ENCODE peak calls at places on chromosomes 7 and 10, in ten cellular contexts. One of them, this sample, is unnamed.

GRCh38 chr10:99917963-99918825 is 91.6 kb downstream of the DNMBP start:
- DNase-seq in GM12891: no peak
- DNase-seq in ovary: peak
- DNase-seq in H54: no peak
- DNase-seq in esophagus muscularis mucosa: no peak
- DNase-seq in sigmoid colon: peak
- DNase-seq in prostate gland: peak
- DNase-seq in A549: peak
- DNase-seq in gastrocnemius medialis: no peak
- DNase-seq in lower leg skin: peak
- DNase-seq in this sample: no peak

GRCh38 chr7:80830584-80831319 is 88.1 kb downstream of the SEMA3C start:
- DNase-seq in GM12891: no peak
- DNase-seq in ovary: no peak
- DNase-seq in H54: no peak
- DNase-seq in esophagus muscularis mucosa: no peak
- DNase-seq in sigmoid colon: no peak
- DNase-seq in prostate gland: no peak
- DNase-seq in A549: peak
- DNase-seq in gastrocnemius medialis: no peak
- DNase-seq in lower leg skin: no peak
- DNase-seq in this sample: no peak

GRCh38 chr7:2527505-2528464 is 8.2 kb downstream of the LFNG start:
- DNase-seq in GM12891: no peak
- DNase-seq in ovary: no peak
- DNase-seq in H54: peak
- DNase-seq in esophagus muscularis mucosa: no peak
- DNase-seq in sigmoid colon: no peak
- DNase-seq in prostate gland: peak
- DNase-seq in A549: peak
- DNase-seq in gastrocnemius medialis: no peak
- DNase-seq in lower leg skin: peak
- DNase-seq in this sample: peak

GRCh38 chr7:132328047-132328620 is 248.1 kb downstream of the PLXNA4 start:
- DNase-seq in GM12891: no peak
- DNase-seq in ovary: no peak
- DNase-seq in H54: no peak
- DNase-seq in esophagus muscularis mucosa: no peak
- DNase-seq in sigmoid colon: no peak
- DNase-seq in prostate gland: no peak
- DNase-seq in A549: no peak
- DNase-seq in gastrocnemius medialis: no peak
- DNase-seq in lower leg skin: no peak
- DNase-seq in this sample: no peak

GRCh38 chr10:109432281-109432680 is 491.0 kb downstream of the XPNPEP1 start:
- DNase-seq in GM12891: no peak
- DNase-seq in ovary: no peak
- DNase-seq in H54: no peak
- DNase-seq in esophagus muscularis mucosa: no peak
- DNase-seq in sigmoid colon: no peak
- DNase-seq in prostate gland: no peak
- DNase-seq in A549: no peak
- DNase-seq in gastrocnemius medialis: no peak
- DNase-seq in lower leg skin: no peak
- DNase-seq in this sample: no peak

GRCh38 chr7:5422324-5423271 is 1.0 kb downstream of the TNRC18 start:
- DNase-seq in GM12891: no peak
- DNase-seq in ovary: peak
- DNase-seq in H54: no peak
- DNase-seq in esophagus muscularis mucosa: no peak
- DNase-seq in sigmoid colon: no peak
- DNase-seq in prostate gland: peak
- DNase-seq in A549: no peak
- DNase-seq in gastrocnemius medialis: no peak
- DNase-seq in lower leg skin: no peak
- DNase-seq in this sample: peak

GRCh38 chr7:18960735-18961134 is 156.7 kb downstream of the TWIST1 start:
- DNase-seq in GM12891: no peak
- DNase-seq in ovary: no peak
- DNase-seq in H54: no peak
- DNase-seq in esophagus muscularis mucosa: no peak
- DNase-seq in sigmoid colon: no peak
- DNase-seq in prostate gland: no peak
- DNase-seq in A549: no peak
- DNase-seq in gastrocnemius medialis: no peak
- DNase-seq in lower leg skin: no peak
- DNase-seq in this sample: no peak

GRCh38 chr10:13973742-13974141 is 357.0 kb downstream of the FRMD4A start:
- DNase-seq in GM12891: no peak
- DNase-seq in ovary: no peak
- DNase-seq in H54: no peak
- DNase-seq in esophagus muscularis mucosa: no peak
- DNase-seq in sigmoid colon: no peak
- DNase-seq in prostate gland: no peak
- DNase-seq in A549: no peak
- DNase-seq in gastrocnemius medialis: no peak
- DNase-seq in lower leg skin: no peak
- DNase-seq in this sample: no peak

GRCh38 chr7:23294549-23295400 is 4.4 kb upstream of the MALSU1 start:
- DNase-seq in GM12891: no peak
- DNase-seq in ovary: no peak
- DNase-seq in H54: no peak
- DNase-seq in esophagus muscularis mucosa: no peak
- DNase-seq in sigmoid colon: no peak
- DNase-seq in prostate gland: no peak
- DNase-seq in A549: no peak
- DNase-seq in gastrocnemius medialis: no peak
- DNase-seq in lower leg skin: no peak
- DNase-seq in this sample: no peak

GRCh38 chr7:1940863-1941262 is 270.8 kb downstream of the ELFN1 start:
- DNase-seq in GM12891: no peak
- DNase-seq in ovary: no peak
- DNase-seq in H54: no peak
- DNase-seq in esophagus muscularis mucosa: no peak
- DNase-seq in sigmoid colon: no peak
- DNase-seq in prostate gland: no peak
- DNase-seq in A549: no peak
- DNase-seq in gastrocnemius medialis: no peak
- DNase-seq in lower leg skin: no peak
- DNase-seq in this sample: no peak

DNA sequence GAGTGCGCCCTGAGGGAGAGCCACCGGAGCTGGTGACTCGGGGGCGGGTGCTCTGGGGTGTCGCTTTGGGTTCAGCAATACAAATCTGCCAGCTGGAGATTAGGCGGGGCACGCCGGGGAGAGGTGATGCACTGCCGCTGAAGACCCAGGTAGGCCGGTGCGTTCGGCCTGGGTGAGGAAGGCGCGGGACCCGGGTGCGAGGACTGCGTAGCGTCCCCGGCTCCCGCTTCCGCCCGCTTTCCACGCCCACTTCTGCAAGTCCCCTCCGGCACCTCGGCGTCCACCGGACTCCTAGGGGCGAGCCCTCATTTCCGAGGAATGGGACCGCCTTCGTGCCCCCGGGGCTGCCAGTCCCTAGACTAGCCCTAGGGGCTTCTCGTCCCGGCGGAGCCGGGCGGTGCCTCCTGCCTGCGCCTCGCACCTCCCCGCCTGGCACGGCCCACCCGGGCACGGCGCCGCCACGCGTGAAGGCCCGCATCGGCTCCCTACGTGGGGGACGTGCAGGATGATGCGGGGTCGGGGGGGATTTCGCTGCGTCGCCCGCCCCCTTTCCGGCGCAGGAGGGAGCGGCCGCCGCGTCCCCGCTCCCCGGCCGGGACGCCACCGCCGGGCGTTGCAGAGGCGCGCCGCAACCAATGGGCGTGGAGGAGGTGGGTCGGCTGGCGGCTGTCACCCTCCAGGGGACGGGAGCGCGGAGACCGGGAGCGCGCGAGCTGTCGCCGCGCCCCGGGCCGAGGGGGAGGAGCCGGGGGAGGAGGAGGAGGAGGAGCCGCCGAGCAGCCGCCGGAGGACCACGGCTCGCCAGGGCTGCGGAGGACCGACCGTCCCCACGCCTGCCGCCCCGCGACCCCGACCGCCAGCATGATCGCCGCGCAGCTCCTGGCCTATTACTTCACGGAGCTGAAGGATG is 40.0 kb downstream of the HK1 start:
- DNase-seq in GM12891: peak
- DNase-seq in ovary: peak
- DNase-seq in H54: peak
- DNase-seq in esophagus muscularis mucosa: peak
- DNase-seq in sigmoid colon: peak
- DNase-seq in prostate gland: peak
- DNase-seq in A549: peak
- DNase-seq in gastrocnemius medialis: peak
- DNase-seq in lower leg skin: peak
- DNase-seq in this sample: peak
- TF ChIP-seq POLR2A in GM12891: no peak
- TF ChIP-seq POLR2A in ovary: peak
- TF ChIP-seq POLR2A in H54: peak
- TF ChIP-seq POLR2A in esophagus muscularis mucosa: peak
- TF ChIP-seq POLR2A in sigmoid colon: peak
- TF ChIP-seq POLR2A in prostate gland: peak
- TF ChIP-seq POLR2A in A549: peak
- TF ChIP-seq POLR2A in gastrocnemius medialis: peak
- TF ChIP-seq POLR2A in lower leg skin: no peak
- TF ChIP-seq POLR2A in this sample: peak

GRCh38 chr10:124093076-124093773 is at the start of gene CHST15:
- DNase-seq in GM12891: peak
- DNase-seq in ovary: peak
- DNase-seq in H54: peak
- DNase-seq in esophagus muscularis mucosa: no peak
- DNase-seq in sigmoid colon: peak
- DNase-seq in prostate gland: peak
- DNase-seq in A549: peak
- DNase-seq in gastrocnemius medialis: peak
- DNase-seq in lower leg skin: peak
- DNase-seq in this sample: no peak
- TF ChIP-seq POLR2A in GM12891: no peak
- TF ChIP-seq POLR2A in ovary: no peak
- TF ChIP-seq POLR2A in H54: no peak
- TF ChIP-seq POLR2A in esophagus muscularis mucosa: peak
- TF ChIP-seq POLR2A in sigmoid colon: peak
- TF ChIP-seq POLR2A in prostate gland: peak
- TF ChIP-seq POLR2A in A549: peak
- TF ChIP-seq POLR2A in gastrocnemius medialis: peak
- TF ChIP-seq POLR2A in lower leg skin: no peak
- TF ChIP-seq POLR2A in this sample: no peak

GRCh38 chr7:47326220-47326619 is 255.7 kb downstream of the TNS3 start:
- DNase-seq in GM12891: no peak
- DNase-seq in ovary: no peak
- DNase-seq in H54: peak
- DNase-seq in esophagus muscularis mucosa: peak
- DNase-seq in sigmoid colon: no peak
- DNase-seq in prostate gland: no peak
- DNase-seq in A549: no peak
- DNase-seq in gastrocnemius medialis: no peak
- DNase-seq in lower leg skin: no peak
- DNase-seq in this sample: no peak

GRCh38 chr7:47326808-47327207 is 255.1 kb downstream of the TNS3 start:
- DNase-seq in GM12891: no peak
- DNase-seq in ovary: peak
- DNase-seq in H54: no peak
- DNase-seq in esophagus muscularis mucosa: peak
- DNase-seq in sigmoid colon: peak
- DNase-seq in prostate gland: no peak
- DNase-seq in A549: no peak
- DNase-seq in gastrocnemius medialis: no peak
- DNase-seq in lower leg skin: peak
- DNase-seq in this sample: no peak

GRCh38 chr7:47328392-47329319 is 253.3 kb downstream of the TNS3 start:
- DNase-seq in GM12891: no peak
- DNase-seq in ovary: no peak
- DNase-seq in H54: no peak
- DNase-seq in esophagus muscularis mucosa: peak
- DNase-seq in sigmoid colon: no peak
- DNase-seq in prostate gland: no peak
- DNase-seq in A549: no peak
- DNase-seq in gastrocnemius medialis: no peak
- DNase-seq in lower leg skin: peak
- DNase-seq in this sample: no peak

GRCh38 chr7:47327698-47328391 is 254.1 kb downstream of the TNS3 start:
- DNase-seq in GM12891: no peak
- DNase-seq in ovary: peak
- DNase-seq in H54: peak
- DNase-seq in esophagus muscularis mucosa: no peak
- DNase-seq in sigmoid colon: peak
- DNase-seq in prostate gland: peak
- DNase-seq in A549: no peak
- DNase-seq in gastrocnemius medialis: peak
- DNase-seq in lower leg skin: peak
- DNase-seq in this sample: no peak

DNA sequence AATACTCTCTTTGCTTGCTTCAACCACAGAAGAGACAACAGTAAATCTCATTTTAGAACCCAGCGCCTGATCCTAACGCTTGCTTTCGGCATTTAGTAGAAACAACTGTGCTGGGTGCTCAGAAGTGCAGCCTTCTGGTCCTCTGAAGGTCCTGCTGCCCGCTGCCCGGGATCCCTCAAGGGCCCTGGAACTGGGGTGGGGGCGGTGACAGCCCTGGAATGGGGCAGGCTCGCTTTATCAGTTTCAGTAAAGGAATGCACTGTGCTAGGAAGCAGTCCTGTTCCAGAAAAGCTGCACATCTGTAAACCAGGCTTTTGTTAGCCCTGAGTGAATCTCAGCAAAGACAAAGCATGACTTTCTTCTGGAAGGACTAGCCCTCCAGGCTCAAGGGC is 254.6 kb downstream of the TNS3 start:
- DNase-seq in GM12891: no peak
- DNase-seq in ovary: no peak
- DNase-seq in H54: no peak
- DNase-seq in esophagus muscularis mucosa: no peak
- DNase-seq in sigmoid colon: no peak
- DNase-seq in prostate gland: no peak
- DNase-seq in A549: no peak
- DNase-seq in gastrocnemius medialis: no peak
- DNase-seq in lower leg skin: peak
- DNase-seq in this sample: no peak
- TF ChIP-seq POLR2A in GM12891: no peak
- TF ChIP-seq POLR2A in ovary: no peak
- TF ChIP-seq POLR2A in H54: no peak
- TF ChIP-seq POLR2A in esophagus muscularis mucosa: no peak
- TF ChIP-seq POLR2A in sigmoid colon: no peak
- TF ChIP-seq POLR2A in prostate gland: no peak
- TF ChIP-seq POLR2A in A549: no peak
- TF ChIP-seq POLR2A in gastrocnemius medialis: no peak
- TF ChIP-seq POLR2A in lower leg skin: no peak
- TF ChIP-seq POLR2A in this sample: no peak

DNA sequence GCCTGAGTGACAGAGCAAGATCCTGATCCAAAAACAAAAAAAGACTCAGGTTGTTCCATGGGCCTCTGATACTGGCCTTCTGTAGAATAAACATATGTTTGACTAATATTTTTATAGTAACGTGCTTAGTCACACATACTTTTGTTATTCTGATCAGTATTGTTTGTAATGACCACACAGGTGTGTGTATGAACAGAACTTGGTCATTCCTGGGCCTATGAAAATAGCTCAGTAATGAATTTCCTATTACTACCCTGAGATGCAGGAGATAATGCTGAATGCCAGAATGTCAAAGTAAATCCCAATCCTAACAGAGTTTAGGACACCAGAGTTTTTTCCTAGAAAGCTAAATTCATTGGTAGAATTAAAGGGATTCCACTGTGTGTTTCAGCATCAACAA is 108.7 kb downstream of the DOCK4 start:
- DNase-seq in GM12891: no peak
- DNase-seq in ovary: no peak
- DNase-seq in H54: no peak
- DNase-seq in esophagus muscularis mucosa: no peak
- DNase-seq in sigmoid colon: no peak
- DNase-seq in prostate gland: no peak
- DNase-seq in A549: no peak
- DNase-seq in gastrocnemius medialis: no peak
- DNase-seq in lower leg skin: no peak
- DNase-seq in this sample: no peak
- TF ChIP-seq POLR2A in GM12891: no peak
- TF ChIP-seq POLR2A in ovary: no peak
- TF ChIP-seq POLR2A in H54: no peak
- TF ChIP-seq POLR2A in esophagus muscularis mucosa: no peak
- TF ChIP-seq POLR2A in sigmoid colon: no peak
- TF ChIP-seq POLR2A in prostate gland: no peak
- TF ChIP-seq POLR2A in A549: no peak
- TF ChIP-seq POLR2A in gastrocnemius medialis: no peak
- TF ChIP-seq POLR2A in lower leg skin: no peak
- TF ChIP-seq POLR2A in this sample: no peak

This sample was measured in erythroblast.